ENCODE peak calls at places on chromosomes 12 and 14, in four cellular contexts. T is CD8-positive, alpha-beta T cell; V is HL-60; R is AG04450. E is an unnamed sample.
A peak's percentile ranks its signal among the peaks of the same experiment; 100 is the strongest.

GRCh38 chr12:131797588-131797934 is 30.6 kb upstream of the MMP17 start:
- DNase-seq in T (no peak), V (no peak), R (no peak), E (no peak)

GRCh38 chr14:68468437-68469207 is 324.2 kb downstream of the ZFP36L1 start:
- DNase-seq in T (no peak), R (no peak), V (no peak), E (no peak)

GRCh38 chr14:64844272-64844671 is 35.4 kb downstream of the SPTB start:
- DNase-seq in R (no peak), V (peak; percentile 2), T (no peak), E (no peak)

GRCh38 chr12:105961821-105962671 is 176.7 kb downstream of the NUAK1 start:
- DNase-seq in V (no peak), R (no peak), T (no peak), E (no peak)

GRCh38 chr14:41699506-41699905 is 92.8 kb downstream of the LRFN5 start:
- DNase-seq in T (no peak), R (no peak), V (no peak), E (no peak)

GRCh38 chr14:67580336-67581230 is 19.5 kb downstream of the PIGH start:
- DNase-seq in R (no peak), V (no peak), T (no peak), E (peak; percentile 51)

GRCh38 chr12:65755596-65755978 is 68.7 kb upstream of the HMGA2 start:
- DNase-seq in V (no peak), R (no peak), T (no peak), E (no peak)

GRCh38 chr12:77343291-77343690 is 277.9 kb upstream of the E2F7 start:
- DNase-seq in T (no peak), V (no peak), R (no peak), E (no peak)

GRCh38 chr12:120347766-120348165 is 20.2 kb upstream of the PLA2G1B start:
- DNase-seq in R (no peak), T (no peak), V (no peak), E (no peak)

GRCh38 chr12:85784096-85784720 is 52.0 kb downstream of the RASSF9 start:
- DNase-seq in R (no peak), V (no peak), T (no peak), E (no peak)

GRCh38 chr14:103741876-103742275 is 26.3 kb downstream of the ZFYVE21 start:
- DNase-seq in R (no peak), T (no peak), V (no peak), E (peak; percentile 64)

DNA sequence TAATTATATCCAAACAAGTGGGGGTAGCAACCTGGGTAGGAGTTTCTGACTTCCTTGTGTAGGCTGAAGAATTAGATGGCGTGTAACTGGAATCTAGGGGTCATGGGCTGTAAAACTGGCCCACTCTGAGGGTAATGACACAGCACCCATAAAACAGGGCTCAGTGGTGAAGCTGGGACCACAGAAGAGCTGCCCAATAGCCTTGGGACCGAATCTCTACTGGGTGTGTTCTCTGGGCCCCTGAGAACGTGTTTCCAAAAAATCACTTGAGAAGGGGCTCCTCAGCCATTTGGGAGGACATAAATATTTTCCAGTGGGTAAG is 3.7 kb downstream of the RNASE8 start:
- DNase-seq in T (no peak), V (no peak), R (no peak), E (no peak)
- H3K27ac ChIP-seq in T (no peak overlapping the region), V (no peak overlapping the region), R (no peak overlapping the region), E (no peak overlapping the region)

DNA sequence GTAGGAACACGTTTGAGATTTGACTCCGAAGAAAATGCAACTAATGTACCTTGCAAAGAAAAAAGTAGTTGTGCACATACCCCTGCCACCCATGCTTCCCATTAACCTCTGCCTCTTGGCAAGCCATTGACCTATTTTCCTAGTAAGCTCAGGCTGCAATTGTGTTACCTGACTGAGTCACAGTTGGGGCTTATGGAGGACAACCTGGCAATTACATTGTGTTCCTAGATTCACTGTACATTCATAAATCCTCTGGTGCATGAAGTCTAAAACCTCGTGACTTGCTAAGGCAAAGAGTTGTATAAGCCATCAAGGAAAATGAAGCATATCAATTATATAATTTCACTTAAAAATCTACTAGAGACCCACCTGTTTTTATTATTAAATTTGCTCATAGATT is 62.0 kb upstream of the DUSP6 start:
- DNase-seq in T (no peak), R (no peak), V (no peak), E (no peak)
- H3K4me3 ChIP-seq in T (no peak overlapping the region), R (no peak overlapping the region), V (no peak overlapping the region), E (no peak overlapping the region)

GRCh38 chr14:61502459-61503093 is 181.2 kb downstream of the PRKCH start:
- DNase-seq in T (no peak), R (no peak), V (no peak), E (no peak)
- H3K27ac ChIP-seq in T (peak overlapping the region; percentile 28), R (no peak overlapping the region), V (no peak overlapping the region), E (peak overlapping the region; percentile 83)

DNA sequence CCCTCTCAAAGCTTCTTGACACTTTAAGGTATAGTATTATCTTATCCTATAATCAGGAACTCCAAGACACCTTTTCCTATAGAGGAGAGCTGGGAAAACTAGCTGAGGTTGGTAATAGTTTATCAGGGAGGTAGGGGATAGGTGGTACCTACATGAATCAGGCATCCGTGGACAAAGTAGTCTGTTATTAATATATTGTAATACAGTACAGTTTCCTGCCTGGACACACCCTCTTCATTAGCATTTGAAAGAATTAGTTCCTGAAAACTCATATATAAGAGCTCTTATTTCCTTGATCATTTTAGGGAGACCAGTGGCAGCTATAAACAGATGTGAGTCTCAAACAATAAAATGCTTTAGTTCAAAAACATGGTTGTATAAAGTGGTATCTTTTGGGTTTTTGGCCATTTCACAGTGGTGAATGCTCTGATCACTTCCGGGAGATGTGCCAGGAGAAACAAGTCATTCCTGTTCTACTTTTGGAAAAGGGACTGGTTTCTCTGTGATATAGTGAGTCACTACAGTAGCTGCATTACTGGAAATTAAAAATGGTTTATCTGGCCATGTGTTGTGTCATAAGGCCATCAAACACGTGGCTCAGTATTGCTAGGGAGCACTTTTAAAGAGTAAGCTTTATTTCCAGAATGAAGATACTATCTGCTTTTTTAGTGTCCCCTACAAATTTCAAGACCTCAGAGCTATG is 98.1 kb downstream of the KLRB1 start:
- DNase-seq in T (no peak), V (no peak), R (peak; percentile 0), E (no peak)
- H3K4me3 ChIP-seq in T (no peak overlapping the region), V (no peak overlapping the region), R (no peak overlapping the region), E (no peak overlapping the region)

GRCh38 chr12:50625029-50625875 is 120.5 kb downstream of the DIP2B start:
- DNase-seq in T (no peak), R (no peak), V (no peak), E (no peak)

GRCh38 chr12:50621435-50622304 is 116.9 kb downstream of the DIP2B start:
- DNase-seq in T (no peak), R (no peak), V (no peak), E (no peak)

GRCh38 chr12:50620975-50621360 is 116.2 kb downstream of the DIP2B start:
- DNase-seq in T (no peak), V (no peak), R (no peak), E (no peak)

GRCh38 chr12:50627491-50627890 is 122.7 kb downstream of the DIP2B start:
- DNase-seq in R (no peak), T (no peak), V (no peak), E (no peak)

GRCh38 chr12:50626026-50626425 is 121.2 kb downstream of the DIP2B start:
- DNase-seq in V (peak; percentile 48), R (no peak), T (no peak), E (no peak)
- H3K27ac ChIP-seq in V (peak overlapping the region; percentile 13), R (no peak overlapping the region), T (no peak overlapping the region), E (peak overlapping the region; percentile 59)

GRCh38 chr14:92512807-92513203 is 776 bp upstream of the RIN3 start:
- DNase-seq in R (no peak), V (no peak), T (no peak), E (no peak)

GRCh38 chr14:92515510-92516343 is 2.1 kb downstream of the RIN3 start:
- DNase-seq in V (peak; percentile 49), R (no peak), T (no peak), E (peak; percentile 70)

GRCh38 chr14:92513204-92513965 is at the start of gene RIN3:
- DNase-seq in V (peak; percentile 63), R (peak; percentile 27), T (no peak), E (peak; percentile 94)

GRCh38 chr14:92514844-92515509 is 1.4 kb downstream of the RIN3 start:
- DNase-seq in R (no peak), T (no peak), V (peak; percentile 32), E (peak; percentile 74)

DNA sequence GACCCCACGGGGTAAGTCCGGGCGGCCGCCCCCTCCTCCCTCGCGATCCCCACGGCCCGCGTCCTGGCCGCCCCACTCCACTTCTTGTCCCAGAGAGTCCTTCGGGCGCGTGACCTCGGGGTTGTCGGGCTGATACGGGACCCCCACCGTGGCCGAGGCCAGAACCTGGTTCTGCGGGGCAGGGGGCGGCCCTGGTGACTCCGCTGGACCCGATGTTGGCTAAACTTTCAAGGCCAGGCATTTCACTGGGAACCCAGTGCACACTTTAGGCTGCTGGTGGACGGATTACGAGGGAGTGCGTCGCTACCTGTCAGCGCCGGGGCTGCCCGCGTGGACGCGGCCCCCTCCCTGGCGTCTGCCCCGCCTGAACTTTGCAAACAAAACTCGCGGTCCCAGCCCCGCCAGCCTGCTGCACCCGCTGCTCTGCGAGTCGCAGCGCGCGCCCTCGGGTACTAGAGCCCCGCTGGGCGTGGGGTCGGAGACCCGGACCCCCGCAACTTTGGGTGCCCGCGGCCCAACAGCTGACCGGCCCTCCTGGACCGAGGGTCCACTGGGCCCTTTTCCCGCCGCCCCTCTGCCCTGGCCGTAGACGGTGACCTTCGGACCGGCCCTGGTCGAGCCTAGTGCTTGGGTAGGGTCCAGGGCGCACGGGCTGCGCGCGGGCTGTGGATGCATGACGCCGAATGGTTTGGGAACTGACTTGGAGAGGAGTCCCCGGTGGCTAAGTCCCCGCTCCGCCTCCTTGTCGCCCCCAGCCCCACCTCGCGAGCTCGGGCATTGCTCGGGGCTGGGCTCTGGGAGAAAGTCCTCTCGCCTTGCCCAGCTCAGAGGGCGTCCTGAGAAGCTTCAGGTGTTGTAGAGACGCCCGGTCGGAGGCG is 624 bp downstream of the RIN3 start:
- DNase-seq in R (no peak), V (no peak), T (no peak), E (peak; percentile 89)
- H3K4me3 ChIP-seq in R (peak overlapping the region; percentile 77), V (peak overlapping the region; percentile 53), T (peak overlapping the region; percentile 86), E (peak overlapping the region; percentile 76)

DNA sequence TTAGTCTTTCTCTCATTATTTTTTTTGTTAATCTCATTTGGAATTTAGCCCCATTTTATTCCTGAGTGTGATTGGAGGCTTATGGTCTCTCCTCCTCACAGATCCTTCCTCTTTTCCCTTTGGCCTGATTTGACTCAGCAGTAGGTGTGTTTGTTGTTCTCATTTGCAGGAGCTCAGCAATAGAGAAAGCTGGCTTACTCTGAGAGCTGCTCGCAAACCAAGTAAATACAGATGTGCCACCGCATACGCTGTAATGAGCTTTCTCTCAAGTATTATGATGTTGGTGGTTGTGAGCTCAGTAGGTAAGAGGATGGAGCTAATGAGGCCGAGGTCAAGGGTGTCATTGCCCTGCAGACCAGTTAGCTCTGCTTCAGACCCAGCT is 206.5 kb downstream of the ETV6 start:
- DNase-seq in R (no peak), T (no peak), V (peak; percentile 73), E (no peak)
- H3K27ac ChIP-seq in R (no peak overlapping the region), T (no peak overlapping the region), V (peak overlapping the region; percentile 92), E (peak overlapping the region; percentile 72)

E was measured in spleen.